ENCODE peak calls at places on chromosomes 16 and 17, in four cellular contexts. F is T-helper 1 cell, Z is AG04449, H is NCI-H446 treated with DMSO at 0.1 percent for 48 hours. X is an unnamed sample.

GRCh38 chr17:22131740-22132139 is 439.4 kb downstream of the KCNJ18 start:
- DNase-seq in H (no peak), F (no peak), Z (no peak), X (no peak)

GRCh38 chr16:24689128-24689527 is 40.3 kb upstream of the TNRC6A start:
- DNase-seq in H (no peak), F (no peak), Z (no peak), X (no peak)

GRCh38 chr16:84458606-84459516 is 45.6 kb downstream of the MEAK7 start:
- DNase-seq in H (no peak), Z (no peak), F (no peak), X (no peak)

GRCh38 chr16:80974649-80975376 is 31.9 kb downstream of the CMC2 start:
- DNase-seq in H (no peak), Z (no peak), F (no peak), X (peak)

GRCh38 chr17:68906638-68907037 is 48.6 kb downstream of the ABCA8 start:
- DNase-seq in H (peak), Z (no peak), F (no peak), X (peak)

GRCh38 chr17:4676777-4677176 is 27.2 kb downstream of the PELP1 start:
- DNase-seq in H (no peak), Z (no peak), F (no peak), X (no peak)

GRCh38 chr16:85396879-85397871 is 215.9 kb upstream of the GSE1 start:
- DNase-seq in F (no peak), Z (no peak), H (no peak), X (peak)

GRCh38 chr17:21679256-21680146 is 12.8 kb upstream of the KCNJ18 start:
- DNase-seq in H (no peak), Z (no peak), F (no peak), X (no peak)

GRCh38 chr17:6567528-6568185 is 11.3 kb upstream of the PITPNM3 start:
- DNase-seq in Z (no peak), F (no peak), H (no peak), X (no peak)

GRCh38 chr17:61496174-61496956 is 44.1 kb downstream of the TBX4 start:
- DNase-seq in H (no peak), Z (no peak), F (no peak), X (no peak)